ENCODE peak calls at places on chromosomes 7 and 10, in five cellular contexts. N is fibroblast of lung, P is A549, I is Panc1, D is ascending aorta. C is an unnamed sample. For H3K4me1, the result is how much of the 10 kb centered on the place peaks cover.

GRCh38 chr10:13560597-13560996 is 26.2 kb upstream of the PRPF18 start:
- DNase-seq in N (peak), P (peak), I (no peak), D (no peak), C (peak)

GRCh38 chr7:110922906-110923305 is 168.0 kb upstream of the LRRN3 start:
- DNase-seq in N (peak), P (peak), I (no peak), D (no peak), C (peak)

GRCh38 chr10:69676301-69676700 is 46.3 kb downstream of the FAM241B start:
- DNase-seq in N (no peak), P (no peak), I (no peak), D (no peak), C (no peak)

GRCh38 chr10:114623661-114624294 is 34.3 kb downstream of the ABLIM1 start:
- DNase-seq in N (peak), P (peak), I (no peak), D (no peak), C (peak)

GRCh38 chr7:140036224-140036651 is 26.5 kb downstream of the PARP12 start:
- DNase-seq in N (no peak), P (no peak), I (no peak), D (no peak), C (peak)

GRCh38 chr7:142537760-142538159 is 211.5 kb upstream of the PRSS1 start:
- DNase-seq in N (no peak), P (no peak), I (no peak), D (no peak), C (no peak)

GRCh38 chr10:105195831-105196230 is 554.7 kb downstream of the SORCS3 start:
- DNase-seq in N (no peak), P (no peak), I (no peak), D (no peak), C (no peak)

GRCh38 chr10:35341521-35341920 is 5.2 kb downstream of the CCNY start:
- DNase-seq in N (no peak), P (no peak), I (no peak), D (no peak), C (no peak)

GRCh38 chr10:10716972-10717371 is 300.7 kb upstream of the CELF2 start:
- DNase-seq in N (no peak), P (no peak), I (no peak), D (no peak), C (no peak)

GRCh38 chr10:104254493-104255243 is at the start of gene GSTO1:
- DNase-seq in N (peak), P (peak), I (no peak), D (peak), C (peak)

GRCh38 chr7:117051808-117052207 is 98.5 kb downstream of the ST7 start:
- DNase-seq in N (no peak), P (no peak), I (no peak), D (no peak), C (peak)

GRCh38 chr7:157664866-157665633 is 328.2 kb downstream of the DNAJB6 start:
- DNase-seq in N (no peak), P (no peak), I (no peak), D (no peak), C (no peak)

GRCh38 chr10:92420554-92421275 is 129.7 kb downstream of the MARCHF5 start:
- DNase-seq in N (no peak), P (no peak), I (no peak), D (no peak), C (no peak)

GRCh38 chr10:3892440-3893101 is 107.6 kb upstream of the KLF6 start:
- DNase-seq in N (no peak), P (no peak), I (no peak), D (no peak), C (peak)

GRCh38 chr10:60798870-60799269 is 20.6 kb downstream of the CDK1 start:
- DNase-seq in N (no peak), P (no peak), I (no peak), D (no peak), C (no peak)

GRCh38 chr7:26664735-26665420 is 199.5 kb downstream of the SKAP2 start:
- DNase-seq in N (no peak), P (no peak), I (no peak), D (no peak), C (no peak)

GRCh38 chr7:10312942-10313341 is 660.7 kb upstream of the PHF14 start:
- DNase-seq in N (no peak), P (no peak), I (no peak), D (no peak), C (no peak)

GRCh38 chr7:79711660-79712059 is 258.2 kb upstream of the MAGI2 start:
- DNase-seq in N (no peak), P (no peak), I (no peak), D (no peak), C (no peak)

GRCh38 chr10:86155034-86155656 is 211.4 kb downstream of the GRID1 start:
- DNase-seq in N (no peak), P (no peak), I (no peak), D (no peak), C (no peak)

GRCh38 chr10:74586088-74586585 is 240.3 kb upstream of the KAT6B start:
- DNase-seq in N (peak), P (peak), I (no peak), D (no peak), C (peak)

GRCh38 chr10:79264942-79265341 is 82.3 kb upstream of the PPIF start:
- DNase-seq in N (no peak), P (no peak), I (no peak), D (no peak), C (no peak)
- H3K4me1 ChIP-seq in N (half or more), P (under half), I (under half), D (under half), C (half or more)

GRCh38 chr7:24979863-24980694 is at the start of gene OSBPL3:
- DNase-seq in N (peak), P (peak), I (peak), D (peak), C (peak)
- TF ChIP-seq CTCF in N (no peak), P (no peak), I (no peak), D (no peak), C (no peak)

GRCh38 chr10:79242620-79243152 is 104.6 kb upstream of the PPIF start:
- DNase-seq in N (peak), P (no peak), I (no peak), D (peak), C (peak)
- H3K4me1 ChIP-seq in N (under half), P (under half), I (under half), D (half or more), C (half or more)

GRCh38 chr10:77210645-77211044 is 427.0 kb downstream of the KCNMA1 start:
- DNase-seq in N (no peak), P (no peak), I (no peak), D (no peak), C (no peak)

GRCh38 chr10:77214799-77215198 is 422.8 kb downstream of the KCNMA1 start:
- DNase-seq in N (no peak), P (no peak), I (no peak), D (no peak), C (no peak)

GRCh38 chr10:77208857-77209256 is 428.8 kb downstream of the KCNMA1 start:
- DNase-seq in N (no peak), P (no peak), I (no peak), D (no peak), C (no peak)

GRCh38 chr10:77207182-77208165 is 430.1 kb downstream of the KCNMA1 start:
- DNase-seq in N (no peak), P (no peak), I (no peak), D (no peak), C (no peak)

DNA sequence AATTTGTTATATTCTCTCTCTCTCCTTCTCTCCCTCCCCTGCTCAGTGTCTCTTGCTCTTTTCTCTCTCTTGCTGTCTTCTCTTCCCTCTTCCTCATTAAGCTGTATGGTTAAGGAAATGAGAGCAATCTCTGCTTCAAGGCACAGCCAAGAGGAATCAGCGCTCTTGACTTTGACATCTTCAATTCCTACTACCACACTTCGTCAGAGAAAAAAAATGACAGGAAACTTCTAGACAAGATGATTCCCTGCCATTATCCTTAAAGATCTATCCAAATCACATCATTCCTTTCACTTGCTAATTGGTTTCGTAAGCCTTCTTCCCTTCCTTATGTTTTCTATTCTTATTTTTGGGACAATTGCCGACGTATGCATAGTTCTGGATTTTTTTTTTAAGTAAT is 425.0 kb downstream of the KCNMA1 start:
- DNase-seq in N (no peak), P (no peak), I (no peak), D (no peak), C (no peak)
- TF ChIP-seq CTCF in N (no peak), P (no peak), I (no peak), D (no peak), C (no peak)

C was measured in astrocyte.